ENCODE peak calls at places on chromosomes 6 and 20, in seven cellular contexts. E is bronchial epithelial cell; J is T-helper 17 cell; B is activated gamma-delta T cell treated with anti-CD3 and anti-CD28 coated beads, Interleukin-2, amount 50 U/mL, for 16 hours; Y is activated naive CD4-positive, alpha-beta T cell; S is AG08395; N is left colon. P is an unnamed sample.

GRCh38 chr6:157613011-157613522 is 210.0 kb upstream of the SNX9 start:
- DNase-seq in E (peak), J (no peak), B (no peak), Y (no peak), S (peak), N (no peak), P (peak)

GRCh38 chr6:64803470-64804166 is 903.4 kb downstream of the EYS start:
- DNase-seq in E (no peak), J (no peak), B (no peak), Y (no peak), S (no peak), N (no peak), P (no peak)

GRCh38 chr6:33241968-33242367 is 29.7 kb downstream of the VPS52 start:
- DNase-seq in E (peak), J (no peak), B (no peak), Y (no peak), S (no peak), N (no peak), P (no peak)

GRCh38 chr6:68040312-68040778 is 594.7 kb upstream of the ADGRB3 start:
- DNase-seq in E (no peak), J (no peak), B (no peak), Y (no peak), S (no peak), N (no peak), P (no peak)

GRCh38 chr6:99608059-99608885 is 1.6 kb downstream of the PRDM13 start:
- DNase-seq in E (no peak), J (no peak), B (no peak), Y (no peak), S (no peak), N (no peak), P (no peak)

GRCh38 chr6:89862281-89862680 is 32.0 kb upstream of the GJA10 start:
- DNase-seq in E (no peak), J (no peak), B (no peak), Y (no peak), S (no peak), N (no peak), P (no peak)

GRCh38 chr6:1286972-1287600 is 24.8 kb upstream of the FOXQ1 start:
- DNase-seq in E (peak), J (no peak), B (no peak), Y (no peak), S (peak), N (peak), P (peak)

GRCh38 chr20:12554416-12554815 is 454.4 kb upstream of the SPTLC3 start:
- DNase-seq in E (peak), J (no peak), B (no peak), Y (no peak), S (no peak), N (no peak), P (no peak)

GRCh38 chr6:6564154-6564553 is 24.4 kb upstream of the LY86 start:
- DNase-seq in E (no peak), J (no peak), B (no peak), Y (no peak), S (no peak), N (no peak), P (no peak)

GRCh38 chr6:163398796-163399195 is 15.7 kb upstream of the QKI start:
- DNase-seq in E (no peak), J (no peak), B (no peak), Y (no peak), S (no peak), N (peak), P (no peak)

GRCh38 chr20:25465398-25465797 is 57.9 kb downstream of the GINS1 start:
- DNase-seq in E (no peak), J (no peak), B (no peak), Y (no peak), S (no peak), N (no peak), P (no peak)

GRCh38 chr20:62136283-62137091 is 6.7 kb downstream of the PSMA7 start:
- DNase-seq in E (peak), J (peak), B (peak), Y (peak), S (peak), N (peak), P (peak)

GRCh38 chr6:128599036-128599435 is 78.6 kb upstream of the PTPRK start:
- DNase-seq in E (peak), J (no peak), B (no peak), Y (no peak), S (no peak), N (no peak), P (no peak)

GRCh38 chr20:40816039-40816352 is 127.0 kb upstream of the MAFB start:
- DNase-seq in E (no peak), J (no peak), B (no peak), Y (no peak), S (no peak), N (no peak), P (no peak)

GRCh38 chr20:45359406-45360148 is 3.4 kb upstream of the SYS1 start:
- DNase-seq in E (peak), J (no peak), B (no peak), Y (no peak), S (no peak), N (no peak), P (peak)

GRCh38 chr6:53793318-53793975 is 1.4 kb upstream of the LRRC1 start:
- DNase-seq in E (peak), J (no peak), B (peak), Y (peak), S (no peak), N (peak), P (no peak)

GRCh38 chr6:20448828-20449227 is 47.1 kb downstream of the E2F3 start:
- DNase-seq in E (no peak), J (no peak), B (no peak), Y (no peak), S (no peak), N (no peak), P (no peak)

GRCh38 chr6:53792016-53792415 is 2.8 kb upstream of the LRRC1 start:
- DNase-seq in E (no peak), J (no peak), B (no peak), Y (no peak), S (no peak), N (no peak), P (no peak)

GRCh38 chr6:108947114-108947854 is 99.1 kb downstream of the ARMC2 start:
- DNase-seq in E (peak), J (no peak), B (no peak), Y (no peak), S (peak), N (no peak), P (peak)

GRCh38 chr20:59120491-59120890 is 43.1 kb upstream of the ZNF831 start:
- DNase-seq in E (no peak), J (peak), B (no peak), Y (no peak), S (no peak), N (no peak), P (no peak)

GRCh38 chr6:24583463-24584389 is 62.3 kb downstream of the KIAA0319 start:
- DNase-seq in E (peak), J (peak), B (peak), Y (peak), S (peak), N (peak), P (peak)

GRCh38 chr6:131574133-131574532 is 1.1 kb downstream of the ARG1 start:
- DNase-seq in E (no peak), J (no peak), B (no peak), Y (no peak), S (no peak), N (no peak), P (no peak)

GRCh38 chr6:62150048-62150663 is 135.9 kb downstream of the KHDRBS2 start:
- DNase-seq in E (peak), J (no peak), B (no peak), Y (no peak), S (peak), N (no peak), P (peak)

GRCh38 chr6:355809-356208 is 35.7 kb upstream of the IRF4 start:
- DNase-seq in E (no peak), J (no peak), B (no peak), Y (no peak), S (no peak), N (no peak), P (no peak)

GRCh38 chr20:39851459-39851858 is 837.6 kb downstream of the MAFB start:
- DNase-seq in E (peak), J (no peak), B (no peak), Y (no peak), S (peak), N (no peak), P (peak)

GRCh38 chr6:26478100-26478984 is 20.6 kb downstream of the BTN2A1 start:
- DNase-seq in E (no peak), J (no peak), B (no peak), Y (no peak), S (no peak), N (no peak), P (no peak)

GRCh38 chr6:163429858-163430448 is 15.4 kb downstream of the QKI start:
- DNase-seq in E (no peak), J (no peak), B (no peak), Y (no peak), S (no peak), N (no peak), P (no peak)

GRCh38 chr6:47509937-47510336 is 32.3 kb downstream of the CD2AP start:
- DNase-seq in E (no peak), J (no peak), B (no peak), Y (no peak), S (no peak), N (no peak), P (no peak)

GRCh38 chr6:111444794-111445193 is 38.2 kb downstream of the REV3L start:
- DNase-seq in E (no peak), J (no peak), B (no peak), Y (no peak), S (no peak), N (peak), P (no peak)

GRCh38 chr6:33802186-33803061 is 1.4 kb downstream of the MLN start:
- DNase-seq in E (no peak), J (no peak), B (no peak), Y (no peak), S (no peak), N (no peak), P (no peak)

GRCh38 chr20:25247100-25247665 is 702 bp upstream of the PYGB start:
- DNase-seq in E (peak), J (no peak), B (no peak), Y (no peak), S (peak), N (peak), P (peak)

GRCh38 chr6:22737331-22737730 is 168.0 kb downstream of the HDGFL1 start:
- DNase-seq in E (peak), J (no peak), B (no peak), Y (no peak), S (no peak), N (peak), P (peak)

P was measured in AG10803.